ENCODE peak calls at places on chromosomes 16 and 17, in six cellular contexts. U, V, T, I, B and K are unnamed samples.
A peak's percentile ranks its signal among the peaks of the same experiment; 100 is the strongest.

GRCh38 chr16:7182510-7183109 is 150.0 kb upstream of the RBFOX1 start:
- DNase-seq in U (no peak), V (no peak), T (no peak), I (peak; percentile 15), B (no peak), K (no peak)

GRCh38 chr16:56226840-56227525 is 35.7 kb downstream of the GNAO1 start:
- DNase-seq in U (no peak), V (no peak), T (no peak), I (no peak), B (no peak), K (peak; percentile 13)

GRCh38 chr16:81035975-81036750 is 521 bp downstream of the ATMIN start:
- DNase-seq in U (peak; percentile 23), V (no peak), T (peak; percentile 40), I (peak; percentile 50), B (peak; percentile 11), K (peak; percentile 73)

GRCh38 chr17:58312021-58312630 is 16.5 kb downstream of the TSPOAP1 start:
- DNase-seq in U (no peak), V (no peak), T (no peak), I (no peak), B (no peak), K (no peak)

GRCh38 chr17:63433746-63434591 is 12.1 kb downstream of the CYB561 start:
- DNase-seq in U (peak; percentile 70), V (no peak), T (no peak), I (peak; percentile 33), B (no peak), K (peak; percentile 83)

GRCh38 chr16:566475-567361 is at the start of gene NHLRC4:
- DNase-seq in U (no peak), V (no peak), T (peak; percentile 65), I (peak; percentile 93), B (peak; percentile 50), K (peak; percentile 87)

GRCh38 chr17:79396696-79397095 is 214.2 kb downstream of the RBFOX3 start:
- DNase-seq in U (no peak), V (no peak), T (no peak), I (no peak), B (no peak), K (no peak)

GRCh38 chr17:21199311-21199710 is 14.7 kb downstream of the TMEM11 start:
- DNase-seq in U (no peak), V (no peak), T (no peak), I (peak; percentile 54), B (no peak), K (no peak)

GRCh38 chr16:57624044-57624688 is 4.3 kb upstream of the ADGRG1 start:
- DNase-seq in U (peak; percentile 54), V (no peak), T (no peak), I (no peak), B (peak; percentile 87), K (peak; percentile 50)

GRCh38 chr17:16120937-16121336 is 94.4 kb downstream of the NCOR1 start:
- DNase-seq in U (no peak), V (no peak), T (no peak), I (no peak), B (no peak), K (no peak)
- TF ChIP-seq POLR2A in U (no peak), V (no peak), T (no peak), I (no peak), B (no peak), K (no peak)

DNA sequence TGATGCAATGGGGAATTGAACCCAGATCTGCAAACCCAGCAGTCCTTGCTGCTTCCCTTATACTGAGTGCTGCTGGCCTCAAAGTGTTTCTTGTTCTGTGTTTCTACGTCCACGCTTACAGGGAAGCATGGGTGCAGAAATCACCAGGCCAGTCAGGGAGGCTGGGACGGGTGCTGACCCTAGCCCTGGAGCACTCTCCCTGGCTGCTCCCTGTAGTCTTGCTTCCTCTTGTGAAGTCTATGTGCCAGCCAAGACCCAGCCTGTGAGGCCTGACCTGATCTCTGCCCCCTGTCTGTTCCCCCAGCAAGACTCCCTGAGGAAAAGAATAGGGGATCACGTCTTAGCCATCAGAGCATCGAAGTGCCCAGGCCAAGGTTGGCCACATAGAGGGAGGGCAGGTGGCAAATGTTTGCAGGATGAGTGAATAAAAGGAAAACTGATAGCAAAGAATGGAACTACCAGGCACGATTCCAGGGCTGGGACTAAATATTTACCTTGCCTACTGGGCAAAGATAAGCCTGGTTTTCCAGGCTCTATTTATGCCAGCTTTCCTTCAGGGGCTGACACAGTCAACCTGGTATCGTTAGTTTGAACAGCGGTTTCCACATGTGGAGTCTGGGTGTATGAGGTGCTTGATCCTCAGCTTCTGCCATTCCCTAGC is 41.2 kb upstream of the RHOT1 start:
- DNase-seq in U (no peak), V (no peak), T (peak; percentile 50), I (no peak), B (no peak), K (no peak)
- TF ChIP-seq MYC in U (no peak), V (no peak), T (no peak), I (no peak), B (no peak), K (no peak)

GRCh38 chr17:30021708-30022317 is 80.4 kb downstream of the EFCAB5 start:
- DNase-seq in U (peak; percentile 65), V (no peak), T (peak; percentile 71), I (peak; percentile 57), B (peak; percentile 34), K (peak; percentile 72)
- TF ChIP-seq MAX in U (no peak), V (no peak), T (no peak), I (no peak), B (no peak), K (peak; percentile 8)

GRCh38 chr16:85288869-85289660 is 176.8 kb upstream of the CIBAR2 start:
- DNase-seq in U (no peak), V (no peak), T (no peak), I (no peak), B (peak; percentile 85), K (no peak)
- TF ChIP-seq POLR2A in U (no peak), V (no peak), T (no peak), I (no peak), B (peak; percentile 38), K (no peak)

DNA sequence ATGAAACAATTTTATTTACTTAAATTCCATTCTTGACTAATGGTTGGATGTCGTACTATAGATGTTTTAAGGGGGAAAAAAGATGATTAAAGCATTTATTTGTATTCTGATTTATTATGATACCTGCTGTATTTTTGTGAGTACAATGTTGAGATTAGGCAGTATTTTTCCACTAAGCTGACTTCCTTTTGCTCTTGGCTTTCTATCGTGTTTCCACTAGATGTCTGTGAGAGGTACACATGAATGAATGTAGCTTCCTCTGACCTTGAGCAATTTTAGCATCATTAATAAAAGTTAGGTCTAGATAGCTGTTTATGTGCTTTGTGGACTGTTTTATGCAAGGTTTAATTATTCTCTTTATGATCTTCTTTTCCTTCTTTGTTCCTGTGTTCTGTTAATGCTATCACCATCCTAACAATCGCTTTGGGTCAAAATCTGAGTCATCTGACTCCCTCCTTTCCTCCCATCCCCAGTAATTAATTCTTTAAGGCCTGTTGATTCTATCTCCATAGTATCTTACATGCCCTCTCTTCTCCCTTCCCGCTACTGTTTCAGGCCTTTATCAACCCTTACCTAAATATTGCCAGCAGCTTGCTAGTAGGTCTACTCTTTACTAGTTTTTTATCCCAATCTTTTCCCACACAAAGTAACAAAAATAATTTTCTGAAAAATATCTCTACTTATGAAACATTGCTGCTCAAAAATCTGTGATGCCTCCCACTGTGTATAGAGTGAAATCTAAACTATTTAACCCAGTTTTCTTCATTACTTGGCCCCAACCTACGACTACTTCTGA is 76.0 kb downstream of the VMP1 start:
- DNase-seq in U (peak; percentile 90), V (no peak), T (peak; percentile 91), I (peak; percentile 61), B (no peak), K (peak; percentile 41)
- TF ChIP-seq MYC in U (no peak), V (no peak), T (no peak), I (no peak), B (no peak), K (no peak)

DNA sequence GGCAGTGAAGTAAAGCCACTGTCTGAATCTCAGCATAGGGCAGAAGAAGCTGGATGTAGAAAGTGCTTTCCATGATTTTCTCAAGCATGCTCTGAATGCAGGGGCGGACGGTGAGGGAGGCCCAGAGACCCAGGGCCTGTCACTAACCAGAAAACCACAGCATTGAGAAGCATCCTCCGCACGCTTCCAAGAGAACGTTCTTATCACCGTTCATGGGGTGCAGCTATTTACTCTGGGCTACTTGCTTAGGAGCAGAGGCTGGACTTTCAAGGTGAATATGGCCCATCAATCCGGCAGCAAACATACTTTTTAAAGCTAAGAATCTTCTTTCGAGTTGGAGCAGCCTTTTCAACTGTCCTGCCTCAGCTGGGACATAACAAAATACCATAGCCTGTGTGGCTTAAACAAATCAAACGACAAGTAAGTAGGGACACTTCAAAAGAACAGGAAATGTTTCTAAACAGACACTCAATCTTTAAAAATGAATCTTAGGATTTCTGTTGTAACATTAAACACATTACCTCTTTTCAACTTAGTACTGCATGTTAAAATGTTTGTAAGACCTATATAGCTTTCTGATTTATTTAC is 46.5 kb upstream of the CDRT4 start:
- DNase-seq in U (no peak), V (no peak), T (no peak), I (no peak), B (no peak), K (no peak)
- TF ChIP-seq MAX in U (no peak), V (no peak), T (no peak), I (no peak), B (no peak), K (no peak)